ENCODE peak calls at places on chromosomes 7 and 10, in seven cellular contexts. X is CD4-positive, alpha-beta memory T cell; W is heart left ventricle; S is IMR-90; U is effector memory CD4-positive, alpha-beta T cell; Q is CD8-positive, alpha-beta T cell; N is heart right ventricle. O is an unnamed sample. For H3K4me1, the result is how much of the 10 kb centered on the place peaks cover.

GRCh38 chr7:20214787-20215669 is 2.2 kb downstream of the MACC1 start:
- DNase-seq in X (no peak), W (no peak), S (no peak), U (no peak), Q (no peak), N (no peak), O (no peak)

GRCh38 chr7:28748934-28749584 is 209.1 kb downstream of the TRIL start:
- DNase-seq in X (no peak), W (no peak), S (peak), U (no peak), Q (peak), N (no peak), O (no peak)

GRCh38 chr7:112630565-112630964 is 149.8 kb downstream of the LSMEM1 start:
- DNase-seq in X (no peak), W (no peak), S (peak), U (no peak), Q (no peak), N (no peak), O (no peak)

GRCh38 chr7:23938937-23939552 is 229.0 kb downstream of the STK31 start:
- DNase-seq in X (no peak), W (no peak), S (peak), U (no peak), Q (no peak), N (no peak), O (peak)

GRCh38 chr10:60735244-60735643 is 43.0 kb upstream of the CDK1 start:
- DNase-seq in X (no peak), W (no peak), S (no peak), U (no peak), Q (no peak), N (no peak), O (no peak)

GRCh38 chr10:11587860-11588259 is 23.6 kb downstream of the USP6NL start:
- DNase-seq in X (no peak), W (no peak), S (no peak), U (no peak), Q (no peak), N (no peak), O (no peak)

GRCh38 chr7:93949468-93949867 is 27.9 kb downstream of the GNG11 start:
- DNase-seq in X (no peak), W (no peak), S (peak), U (no peak), Q (no peak), N (no peak), O (no peak)

GRCh38 chr7:156031679-156032478 is 219.6 kb upstream of the SHH start:
- DNase-seq in X (no peak), W (no peak), S (no peak), U (no peak), Q (no peak), N (no peak), O (no peak)

GRCh38 chr7:3683886-3684539 is 383.0 kb downstream of the SDK1 start:
- DNase-seq in X (no peak), W (no peak), S (no peak), U (no peak), Q (no peak), N (no peak), O (no peak)

GRCh38 chr10:47022311-47023131 is 111.3 kb downstream of the PTPN20 start:
- DNase-seq in X (peak), W (no peak), S (no peak), U (no peak), Q (no peak), N (peak), O (no peak)

GRCh38 chr10:73840056-73840402 is 28.6 kb upstream of the NDST2 start:
- DNase-seq in X (no peak), W (no peak), S (peak), U (no peak), Q (no peak), N (no peak), O (no peak)

GRCh38 chr10:3350205-3350604 is 177.6 kb upstream of the PITRM1 start:
- DNase-seq in X (no peak), W (no peak), S (no peak), U (no peak), Q (no peak), N (no peak), O (no peak)

GRCh38 chr10:58919927-58920654 is 256.4 kb upstream of the PHYHIPL start:
- DNase-seq in X (no peak), W (no peak), S (peak), U (no peak), Q (no peak), N (no peak), O (no peak)

GRCh38 chr7:51635801-51636200 is 319.2 kb upstream of the COBL start:
- DNase-seq in X (no peak), W (no peak), S (no peak), U (no peak), Q (no peak), N (no peak), O (no peak)

GRCh38 chr10:62109532-62110293 is 158.9 kb downstream of the RTKN2 start:
- DNase-seq in X (no peak), W (no peak), S (no peak), U (no peak), Q (no peak), N (no peak), O (no peak)

GRCh38 chr10:70378122-70378521 is 4.3 kb downstream of the LRRC20 start:
- DNase-seq in X (no peak), W (no peak), S (peak), U (no peak), Q (no peak), N (no peak), O (no peak)

GRCh38 chr7:41696323-41696916 is 6.5 kb downstream of the INHBA start:
- DNase-seq in X (no peak), W (peak), S (peak), U (no peak), Q (no peak), N (peak), O (peak)

GRCh38 chr10:128025437-128025836 is 100.8 kb downstream of the MKI67 start:
- DNase-seq in X (no peak), W (no peak), S (no peak), U (no peak), Q (no peak), N (no peak), O (no peak)
- H3K4me1 ChIP-seq in X (under half), W (under half), S (under half), U (under half), Q (under half), N (under half), O (under half)

GRCh38 chr10:6062101-6062771 is at the start of gene IL2RA:
- DNase-seq in X (peak), W (peak), S (no peak), U (peak), Q (peak), N (no peak), O (no peak)

GRCh38 chr10:6064119-6064518 is 2.0 kb upstream of the IL2RA start:
- DNase-seq in X (no peak), W (no peak), S (no peak), U (no peak), Q (no peak), N (no peak), O (no peak)

GRCh38 chr10:6059506-6059905 is 2.7 kb downstream of the IL2RA start:
- DNase-seq in X (no peak), W (no peak), S (no peak), U (no peak), Q (no peak), N (no peak), O (no peak)

GRCh38 chr10:6058677-6059475 is 3.3 kb downstream of the IL2RA start:
- DNase-seq in X (no peak), W (peak), S (no peak), U (no peak), Q (no peak), N (no peak), O (no peak)

DNA sequence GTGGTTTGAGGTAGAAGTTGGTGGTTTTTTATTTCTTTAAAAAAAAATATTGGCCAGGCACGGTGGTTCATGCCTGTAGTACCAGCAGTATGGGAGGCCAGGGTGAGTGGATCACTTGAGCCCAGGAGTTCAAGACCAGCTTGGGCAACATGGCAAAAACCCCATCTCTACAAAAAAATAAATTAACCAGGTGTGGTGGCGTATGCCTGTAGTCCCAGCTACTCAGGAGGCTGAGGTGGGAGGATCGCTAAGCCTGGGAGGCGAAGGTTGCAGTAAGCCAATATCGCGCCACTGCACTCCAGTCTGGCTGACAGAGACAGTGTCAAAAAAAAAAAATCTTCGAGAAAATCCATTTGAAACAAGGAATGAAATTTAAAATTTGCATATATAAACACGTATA is 1.1 kb downstream of the IL2RA start:
- DNase-seq in X (no peak), W (no peak), S (no peak), U (no peak), Q (no peak), N (no peak), O (no peak)
- H3K4me1 ChIP-seq in X (half or more), W (under half), S (under half), U (under half), Q (under half), N (under half), O (under half)

DNA sequence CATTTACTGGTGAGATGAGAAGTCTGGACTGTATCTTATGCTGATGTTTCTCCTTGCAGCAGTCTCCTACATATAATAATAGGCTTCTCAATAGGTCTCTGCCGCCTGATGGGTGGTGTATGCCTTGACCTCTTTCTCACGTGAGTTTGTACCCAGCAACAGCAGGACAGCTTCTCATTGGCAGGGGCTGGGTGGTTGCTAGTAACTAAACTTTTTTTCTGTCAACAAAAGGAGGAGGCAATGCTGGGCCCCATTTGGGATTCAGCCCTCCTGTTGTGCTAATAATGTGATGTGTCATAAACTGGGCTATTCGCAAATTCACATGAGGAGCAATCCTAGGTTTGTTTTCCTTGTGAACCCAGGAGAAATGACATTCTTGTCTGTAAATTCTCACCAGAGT is 533.6 kb downstream of the GATA3 start:
- DNase-seq in X (no peak), W (no peak), S (no peak), U (no peak), Q (no peak), N (no peak), O (no peak)
- H3K4me1 ChIP-seq in X (under half), W (under half), S (under half), U (under half), Q (under half), N (under half), O (under half)

GRCh38 chr10:6581750-6582697 is 1.9 kb upstream of the PRKCQ start:
- DNase-seq in X (peak), W (no peak), S (no peak), U (no peak), Q (no peak), N (no peak), O (no peak)
- H3K4me1 ChIP-seq in X (half or more), W (under half), S (under half), U (under half), Q (under half), N (under half), O (under half)

GRCh38 chr10:600876-601275 is 88.6 kb downstream of the DIP2C start:
- DNase-seq in X (no peak), W (no peak), S (no peak), U (no peak), Q (no peak), N (no peak), O (peak)
- H3K4me1 ChIP-seq in X (under half), W (under half), S (half or more), U (under half), Q (under half), N (under half), O (under half)

GRCh38 chr10:76026176-76026771 is 594.9 kb downstream of the LRMDA start:
- DNase-seq in X (no peak), W (no peak), S (no peak), U (no peak), Q (no peak), N (no peak), O (no peak)

GRCh38 chr10:76025124-76025477 is 593.7 kb downstream of the LRMDA start:
- DNase-seq in X (no peak), W (no peak), S (no peak), U (no peak), Q (no peak), N (no peak), O (no peak)

GRCh38 chr10:76023007-76023406 is 591.6 kb downstream of the LRMDA start:
- DNase-seq in X (no peak), W (no peak), S (no peak), U (no peak), Q (no peak), N (no peak), O (no peak)

GRCh38 chr10:76022366-76022765 is 590.9 kb downstream of the LRMDA start:
- DNase-seq in X (no peak), W (no peak), S (no peak), U (no peak), Q (no peak), N (no peak), O (no peak)

DNA sequence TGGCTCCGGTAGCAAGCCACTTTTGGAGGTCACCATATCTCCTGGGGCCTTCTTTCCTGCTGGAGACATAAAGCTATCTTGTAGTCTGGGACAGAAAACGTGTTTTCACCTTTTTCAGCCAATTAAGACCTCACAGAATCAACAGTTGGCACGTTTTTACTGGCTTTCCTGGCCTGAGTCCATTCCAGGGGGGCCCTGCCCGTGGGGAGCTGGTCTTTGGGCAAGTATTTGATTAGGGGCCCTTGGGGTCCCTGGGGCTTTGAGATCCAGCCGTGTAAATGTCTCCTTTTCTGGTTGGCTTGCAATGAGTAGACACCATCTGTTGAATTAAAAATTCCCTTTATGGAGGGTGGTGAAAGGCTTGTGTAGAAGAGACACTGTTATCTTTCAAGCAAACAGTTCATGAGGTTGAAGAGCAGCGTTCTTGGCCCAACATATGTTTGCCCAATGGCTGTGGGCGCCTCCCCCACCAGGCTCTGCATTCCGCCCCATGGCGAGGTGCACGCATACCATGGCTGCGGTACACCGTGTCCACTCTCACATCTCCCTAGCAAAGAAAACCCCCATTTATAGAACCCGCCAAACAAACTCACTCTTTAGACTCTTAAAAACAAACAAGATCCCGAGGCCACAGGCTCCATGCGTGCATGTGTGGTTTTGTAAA is 593.2 kb downstream of the LRMDA start:
- DNase-seq in X (no peak), W (no peak), S (no peak), U (no peak), Q (no peak), N (no peak), O (no peak)
- H3K4me1 ChIP-seq in X (under half), W (under half), S (under half), U (under half), Q (under half), N (under half), O (under half)

DNA sequence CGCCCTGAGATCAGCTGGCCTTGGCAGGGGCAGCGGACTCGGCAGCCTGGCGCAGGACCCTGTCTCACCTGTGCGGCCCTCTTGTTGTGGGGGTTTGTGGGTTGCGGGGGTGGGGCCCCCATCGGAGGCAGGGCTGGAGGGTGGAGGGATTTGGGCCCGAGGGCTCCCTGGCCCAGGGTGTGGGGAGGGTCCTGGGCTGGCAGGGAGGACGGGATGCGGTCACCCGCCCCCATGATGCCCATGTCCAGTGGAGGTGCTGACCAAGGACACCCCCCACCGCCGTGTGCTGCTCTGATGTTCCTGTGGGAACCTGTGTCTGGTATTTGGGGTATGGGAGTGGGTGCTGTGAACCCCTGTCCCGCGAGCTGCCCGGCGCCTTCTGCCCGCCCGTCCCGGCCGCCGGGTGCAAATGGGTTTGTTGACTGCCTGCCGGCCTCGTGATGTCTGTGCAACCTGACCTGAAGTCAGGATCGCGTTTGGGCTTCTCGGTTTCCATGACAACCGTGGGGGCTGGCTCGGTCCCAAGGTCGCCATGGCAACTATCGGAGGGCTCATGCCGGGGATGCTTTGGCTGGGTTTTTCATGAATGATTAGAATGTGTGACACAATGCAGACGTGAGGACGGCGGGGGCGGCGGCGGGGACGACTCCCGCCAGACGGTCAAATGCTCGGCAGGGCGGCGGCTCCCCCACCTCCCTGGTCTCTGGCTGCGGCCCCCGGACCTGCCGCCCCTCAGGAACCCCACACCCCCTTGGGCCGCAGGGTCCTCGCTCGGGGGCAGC is 7.3 kb downstream of the MAFK start:
- DNase-seq in X (peak), W (peak), S (peak), U (no peak), Q (no peak), N (peak), O (peak)
- H3K4me1 ChIP-seq in X (under half), W (under half), S (under half), U (under half), Q (under half), N (half or more), O (under half)

GRCh38 chr7:114885836-114886235 is 36.1 kb upstream of the MDFIC start:
- DNase-seq in X (no peak), W (no peak), S (peak), U (no peak), Q (no peak), N (no peak), O (no peak)
- H3K4me1 ChIP-seq in X (under half), W (under half), S (under half), U (under half), Q (under half), N (under half), O (under half)

GRCh38 chr10:35396560-35397434 is 60.5 kb downstream of the CCNY start:
- DNase-seq in X (no peak), W (no peak), S (no peak), U (no peak), Q (no peak), N (no peak), O (no peak)
- H3K4me1 ChIP-seq in X (under half), W (half or more), S (under half), U (under half), Q (under half), N (half or more), O (under half)

O was measured in cardiac muscle cell.